ENCODE peak calls at places on chromosome 12, in five cellular contexts. D, R, K, C and O are unnamed samples.
A peak's percentile ranks its signal among the peaks of the same experiment; 100 is the strongest.

GRCh38 chr12:50482566-50482965 is 22.2 kb upstream of the DIP2B start:
- DNase-seq in D (no peak), R (no peak), K (no peak), C (no peak), O (no peak)

GRCh38 chr12:90953956-90954421 is 987 bp downstream of the CCER1 start:
- DNase-seq in D (no peak), R (no peak), K (no peak), C (no peak), O (peak; percentile 67)

GRCh38 chr12:17342381-17342961 is 736.5 kb upstream of the LMO3 start:
- DNase-seq in D (no peak), R (no peak), K (no peak), C (no peak), O (no peak)

GRCh38 chr12:68290126-68290525 is 36.7 kb upstream of the IL22 start:
- DNase-seq in D (peak; percentile 65), R (no peak), K (no peak), C (no peak), O (no peak)

GRCh38 chr12:89354630-89354931 is 2.3 kb upstream of the DUSP6 start:
- DNase-seq in D (peak; percentile 28), R (peak; percentile 34), K (no peak), C (no peak), O (no peak)

GRCh38 chr12:114657597-114657920 is 26.4 kb downstream of the TBX3 start:
- DNase-seq in D (no peak), R (no peak), K (no peak), C (no peak), O (no peak)

GRCh38 chr12:56996793-56997545 is 9.4 kb downstream of the ZBTB39 start:
- DNase-seq in D (no peak), R (no peak), K (no peak), C (no peak), O (no peak)

GRCh38 chr12:5043589-5044419 is at the start of gene KCNA5:
- DNase-seq in D (no peak), R (no peak), K (no peak), C (no peak), O (no peak)

GRCh38 chr12:2215709-2216560 is 163.1 kb downstream of the CACNA1C start:
- DNase-seq in D (no peak), R (no peak), K (no peak), C (no peak), O (no peak)

GRCh38 chr12:131959641-131960589 is 10.2 kb downstream of the EP400 start:
- DNase-seq in D (no peak), R (no peak), K (no peak), C (no peak), O (no peak)

GRCh38 chr12:59452259-59452658 is 143.6 kb upstream of the SLC16A7 start:
- DNase-seq in D (no peak), R (no peak), K (no peak), C (peak; percentile 62), O (no peak)

GRCh38 chr12:96401061-96401871 is 1.0 kb upstream of the CDK17 start:
- DNase-seq in D (peak; percentile 57), R (peak; percentile 78), K (no peak), C (no peak), O (no peak)

GRCh38 chr12:42530284-42530683 is 59.3 kb downstream of the PRICKLE1 start:
- DNase-seq in D (no peak), R (no peak), K (no peak), C (no peak), O (no peak)

GRCh38 chr12:18567787-18568186 is 170.0 kb downstream of the PLCZ1 start:
- DNase-seq in D (no peak), R (no peak), K (no peak), C (no peak), O (no peak)

GRCh38 chr12:6262635-6263034 is 47.8 kb upstream of the PLEKHG6 start:
- DNase-seq in D (no peak), R (no peak), K (no peak), C (no peak), O (no peak)

GRCh38 chr12:123815968-123816367 is 53.9 kb downstream of the DNAH10 start:
- DNase-seq in D (no peak), R (no peak), K (no peak), C (no peak), O (no peak)

GRCh38 chr12:25801621-25802243 is 156.8 kb upstream of the RASSF8 start:
- DNase-seq in D (no peak), R (no peak), K (no peak), C (no peak), O (no peak)

GRCh38 chr12:122029620-122030426 is 8.1 kb downstream of the BCL7A start:
- DNase-seq in D (no peak), R (no peak), K (no peak), C (no peak), O (no peak)